ENCODE peak calls at places on chromosomes 2 and 18, in four cellular contexts. E is K562, K is HCT116, N is HepG2. M is an unnamed sample.

GRCh38 chr2:29010946-29011649 is 30.0 kb downstream of the TOGARAM2 start:
- DNase-seq in E (no peak), K (no peak), N (no peak), M (no peak)

GRCh38 chr2:237639441-237640220 is 12.2 kb downstream of the LRRFIP1 start:
- DNase-seq in E (no peak), K (no peak), N (peak), M (no peak)

GRCh38 chr2:231926761-231927565 is 767 bp upstream of the NPPC start:
- DNase-seq in E (no peak), K (no peak), N (no peak), M (no peak)

GRCh38 chr2:168156661-168157060 is 90.7 kb downstream of the STK39 start:
- DNase-seq in E (no peak), K (no peak), N (no peak), M (no peak)

GRCh38 chr2:60440080-60440753 is 113.2 kb downstream of the BCL11A start:
- DNase-seq in E (no peak), K (no peak), N (no peak), M (no peak)

GRCh38 chr2:135791418-135792190 is 45.4 kb downstream of the LCT start:
- DNase-seq in E (no peak), K (no peak), N (no peak), M (no peak)

GRCh38 chr2:8329660-8330622 is 351.9 kb upstream of the ID2 start:
- DNase-seq in E (no peak), K (no peak), N (no peak), M (no peak)

GRCh38 chr2:223604231-223604630 is 2.1 kb upstream of the SCG2 start:
- DNase-seq in E (no peak), K (no peak), N (no peak), M (no peak)

GRCh38 chr18:58807766-58808165 is 56.9 kb upstream of the ZNF532 start:
- DNase-seq in E (no peak), K (no peak), N (no peak), M (no peak)

GRCh38 chr18:60809937-60810336 is 437.4 kb upstream of the MC4R start:
- DNase-seq in E (no peak), K (no peak), N (no peak), M (no peak)

GRCh38 chr2:152598975-152599724 is 118.1 kb downstream of the PRPF40A start:
- DNase-seq in E (no peak), K (peak), N (no peak), M (no peak)

GRCh38 chr2:12910431-12910830 is 193.7 kb downstream of the TRIB2 start:
- DNase-seq in E (no peak), K (no peak), N (no peak), M (no peak)

GRCh38 chr2:216603884-216604245 is 29.4 kb upstream of the IGFBP2 start:
- DNase-seq in E (no peak), K (no peak), N (no peak), M (no peak)

GRCh38 chr2:206642075-206643025 is at the start of gene FAM237A:
- DNase-seq in E (peak), K (peak), N (peak), M (no peak)

GRCh38 chr2:38515155-38516074 is 87.3 kb downstream of the HNRNPLL start:
- DNase-seq in E (peak), K (no peak), N (no peak), M (no peak)

GRCh38 chr2:73985318-73986084 is 791 bp downstream of the TET3 start:
- DNase-seq in E (peak), K (no peak), N (peak), M (no peak)

GRCh38 chr2:31524592-31524991 is 56.1 kb downstream of the SRD5A2 start:
- DNase-seq in E (no peak), K (no peak), N (no peak), M (no peak)

GRCh38 chr2:45000921-45001628 is 8.2 kb downstream of the SIX2 start:
- DNase-seq in E (no peak), K (no peak), N (no peak), M (no peak)

GRCh38 chr2:31075936-31076590 is 62.2 kb downstream of the GALNT14 start:
- DNase-seq in E (no peak), K (no peak), N (no peak), M (no peak)

GRCh38 chr18:24263078-24263477 is 124.2 kb downstream of the CABYR start:
- DNase-seq in E (no peak), K (no peak), N (no peak), M (no peak)

GRCh38 chr2:222289280-222290250 is 9.2 kb downstream of the PAX3 start:
- DNase-seq in E (no peak), K (no peak), N (no peak), M (no peak)

GRCh38 chr2:207332473-207333212 is 166.9 kb upstream of the KLF7 start:
- DNase-seq in E (no peak), K (no peak), N (no peak), M (no peak)

GRCh38 chr2:238642973-238643372 is 204.9 kb upstream of the TWIST2 start:
- DNase-seq in E (no peak), K (no peak), N (no peak), M (no peak)

GRCh38 chr2:39665811-39666488 is at the start of gene TMEM178A:
- DNase-seq in E (no peak), K (no peak), N (no peak), M (no peak)

GRCh38 chr2:85920810-85921545 is 32.2 kb upstream of the ST3GAL5 start:
- DNase-seq in E (no peak), K (no peak), N (no peak), M (no peak)

GRCh38 chr2:32064021-32064678 is 794 bp downstream of the SPAST start:
- DNase-seq in E (peak), K (no peak), N (no peak), M (no peak)

GRCh38 chr2:160363961-160364733 is 129.5 kb downstream of the RBMS1 start:
- DNase-seq in E (no peak), K (no peak), N (no peak), M (no peak)

GRCh38 chr2:44638649-44639048 is 276.9 kb downstream of the CAMKMT start:
- DNase-seq in E (no peak), K (no peak), N (no peak), M (no peak)

GRCh38 chr2:154686162-154686561 is 12.3 kb upstream of the KCNJ3 start:
- DNase-seq in E (no peak), K (no peak), N (no peak), M (no peak)

GRCh38 chr2:158998486-158999248 is 30.2 kb downstream of the TANC1 start:
- DNase-seq in E (no peak), K (no peak), N (peak), M (no peak)

GRCh38 chr2:182170341-182170740 is 184.7 kb downstream of the PPP1R1C start:
- DNase-seq in E (no peak), K (no peak), N (no peak), M (no peak)

GRCh38 chr18:75068682-75069435 is 140.1 kb downstream of the PTGR3 start:
- DNase-seq in E (no peak), K (no peak), N (no peak), M (no peak)

GRCh38 chr18:75066936-75067335 is 142.0 kb downstream of the PTGR3 start:
- DNase-seq in E (no peak), K (no peak), N (no peak), M (no peak)

GRCh38 chr18:75070235-75070624 is 138.7 kb downstream of the PTGR3 start:
- DNase-seq in E (no peak), K (no peak), N (no peak), M (no peak)

GRCh38 chr18:75066223-75066622 is 142.7 kb downstream of the PTGR3 start:
- DNase-seq in E (no peak), K (no peak), N (no peak), M (no peak)

DNA sequence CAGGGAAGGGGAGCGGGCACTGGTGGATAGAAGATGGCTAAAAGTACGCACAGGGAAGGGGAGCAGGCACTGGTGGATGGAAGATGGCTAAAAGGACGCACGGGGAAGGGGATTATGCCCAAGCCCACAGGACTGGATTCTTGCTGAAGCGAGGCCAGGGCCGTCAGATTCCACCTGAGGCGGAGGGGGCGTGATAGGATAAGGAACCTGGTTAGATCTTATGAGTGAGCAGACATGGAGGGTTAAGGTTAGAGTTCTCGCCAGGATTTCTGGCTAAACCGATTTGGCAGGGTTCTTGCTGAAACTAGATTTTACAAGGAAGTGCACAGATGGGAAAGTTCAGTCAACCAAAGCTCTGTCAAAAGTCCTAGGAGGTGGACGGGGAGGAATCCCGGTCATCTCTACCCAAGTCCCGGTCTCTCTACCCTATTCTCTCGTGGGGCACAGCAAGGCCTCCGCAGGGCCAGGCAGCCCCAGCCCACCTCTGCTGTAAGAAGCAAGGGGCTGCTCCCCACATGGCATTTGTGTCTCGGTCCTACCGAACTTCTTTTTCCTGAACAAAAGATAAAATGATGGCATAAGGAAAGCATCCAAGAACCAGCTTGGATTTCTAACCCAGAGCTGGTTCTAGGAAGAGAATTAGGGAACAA is 140.8 kb downstream of the PTGR3 start:
- DNase-seq in E (no peak), K (no peak), N (no peak), M (no peak)
- TF ChIP-seq TCF7L2 in E (no peak), K (no peak), N (no peak), M (no peak)

GRCh38 chr2:33094303-33094702 is 147.6 kb downstream of the LTBP1 start:
- DNase-seq in E (no peak), K (no peak), N (no peak), M (no peak)

GRCh38 chr2:33090553-33091134 is 143.9 kb downstream of the LTBP1 start:
- DNase-seq in E (no peak), K (no peak), N (no peak), M (no peak)

GRCh38 chr2:33093293-33093692 is 146.5 kb downstream of the LTBP1 start:
- DNase-seq in E (no peak), K (no peak), N (no peak), M (no peak)

GRCh38 chr2:33086400-33087015 is 139.8 kb downstream of the LTBP1 start:
- DNase-seq in E (no peak), K (no peak), N (no peak), M (no peak)

DNA sequence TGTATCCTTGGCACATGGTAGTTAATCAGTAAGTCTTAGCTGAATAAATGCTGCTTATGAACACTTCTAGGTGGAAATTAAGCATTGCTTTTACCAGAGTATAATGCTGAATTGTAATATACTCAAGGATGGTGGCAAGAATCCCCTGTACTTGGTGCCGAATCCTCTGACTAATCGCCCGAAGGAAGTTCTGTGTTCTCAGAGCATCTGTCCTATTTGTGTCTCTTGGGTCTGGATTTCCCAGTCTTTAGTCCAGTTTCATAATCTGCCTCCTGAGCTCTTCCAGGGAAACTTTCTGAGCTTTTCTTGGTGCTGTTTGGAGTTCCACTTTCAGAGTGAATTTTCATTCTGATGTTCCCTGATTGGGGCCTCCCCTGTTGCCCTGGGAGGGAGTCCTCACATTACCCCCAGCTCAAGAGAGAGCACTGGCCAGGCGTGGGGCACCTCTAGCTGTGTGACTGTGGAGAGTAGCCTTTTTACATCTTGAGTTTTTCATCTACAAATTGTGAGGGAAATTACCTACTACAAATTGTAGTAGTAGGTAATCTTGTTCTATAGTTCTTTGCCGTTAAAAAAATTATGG is 144.9 kb downstream of the LTBP1 start:
- DNase-seq in E (no peak), K (no peak), N (no peak), M (no peak)
- H3K27ac ChIP-seq in E (no peak), K (no peak), N (no peak), M (no peak)

GRCh38 chr2:20486571-20486970 is 39.7 kb downstream of the RHOB start:
- DNase-seq in E (no peak), K (no peak), N (no peak), M (no peak)
- TF ChIP-seq TCF7L2 in E (no peak), K (no peak), N (no peak), M (no peak)

DNA sequence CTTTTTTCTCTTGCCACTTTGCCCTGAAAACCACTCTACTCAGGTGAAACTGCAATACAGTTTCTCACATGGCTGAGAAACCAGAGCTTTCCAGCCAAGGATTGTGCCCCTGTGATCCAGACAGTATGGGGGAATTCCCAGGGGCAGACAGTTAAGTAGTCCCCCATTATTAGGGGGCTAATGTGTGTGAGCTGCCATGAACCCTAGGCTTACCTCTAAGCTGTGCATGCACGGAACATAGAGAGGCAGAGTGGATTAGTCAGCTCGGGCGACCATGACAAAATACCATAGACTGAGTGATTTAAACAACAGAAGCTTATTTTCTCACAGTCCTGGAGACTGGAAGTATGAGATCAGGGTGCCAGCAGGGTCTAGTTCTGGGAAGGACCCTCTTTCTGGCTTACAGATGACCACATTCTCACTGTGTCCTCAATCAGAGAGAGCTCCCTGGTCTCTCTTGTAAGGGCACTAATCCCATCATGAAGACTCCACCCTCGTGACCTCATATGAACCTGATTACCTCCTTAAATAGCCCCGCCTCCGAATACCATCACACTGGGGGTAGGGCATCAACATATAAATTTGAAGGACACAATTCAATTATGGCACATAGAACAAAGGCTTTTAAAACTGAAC is 215.1 kb downstream of the EIPR1 start:
- DNase-seq in E (no peak), K (no peak), N (no peak), M (no peak)
- H3K27ac ChIP-seq in E (no peak), K (no peak), N (no peak), M (no peak)

GRCh38 chr2:43179947-43180346 is 46.5 kb downstream of the ZFP36L2 start:
- DNase-seq in E (no peak), K (no peak), N (no peak), M (no peak)
- TF ChIP-seq TCF7L2 in E (no peak), K (no peak), N (no peak), M (no peak)

DNA sequence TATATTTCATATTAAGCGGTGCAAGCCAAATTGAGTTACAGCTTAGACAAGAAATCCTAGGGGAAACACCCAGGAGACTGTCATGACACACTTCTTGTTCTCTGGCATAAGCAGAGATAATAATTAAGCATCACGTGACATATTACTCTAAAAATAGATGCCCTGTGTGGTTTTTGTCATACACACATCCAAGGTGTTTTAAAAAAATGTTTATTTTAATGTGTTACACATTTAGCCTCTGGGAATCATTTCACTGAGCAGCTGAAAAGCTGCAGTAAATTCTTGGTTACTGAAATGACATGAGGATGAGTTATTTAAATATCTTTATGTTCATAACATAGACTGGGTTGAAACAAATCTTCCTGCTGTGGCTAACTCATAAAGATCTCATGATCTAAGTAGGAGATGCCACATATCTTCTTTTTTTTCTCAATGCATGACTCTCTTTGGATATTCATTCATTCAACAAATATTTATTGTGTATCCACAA is 38.0 kb upstream of the ERMN start:
- DNase-seq in E (no peak), K (no peak), N (no peak), M (no peak)
- H3K27ac ChIP-seq in E (no peak), K (no peak), N (no peak), M (no peak)